ENCODE peak calls at places on chromosomes 1 and 21, in nine cellular contexts. One of them, this sample, is unnamed.
A peak's percentile ranks its signal among the peaks of the same experiment; 100 is the strongest.

GRCh38 chr1:153347856-153348255 is 785 bp downstream of the PGLYRP4 start:
- DNase-seq in stimulated activated CD4-positive, alpha-beta T cell treated with anti-CD3 and anti-CD28 coated beads, TNF-alpha, amount 100 ng/mL, for 24 hours: no peak
- DNase-seq in ecto neural progenitor cell: peak; percentile 18
- DNase-seq in activated CD4-positive, alpha-beta T cell treated with anti-CD3 and anti-CD28 coated beads for 24 hours: no peak
- DNase-seq in bronchial epithelial cell: no peak
- DNase-seq in left colon: no peak
- DNase-seq in T-helper 2 cell: no peak
- DNase-seq in amniotic epithelial cell: no peak
- DNase-seq in renal cortical epithelial cell: no peak
- DNase-seq in this sample: no peak

GRCh38 chr1:85581802-85582686 is 1.5 kb downstream of the CCN1 start:
- DNase-seq in stimulated activated CD4-positive, alpha-beta T cell treated with anti-CD3 and anti-CD28 coated beads, TNF-alpha, amount 100 ng/mL, for 24 hours: no peak
- DNase-seq in ecto neural progenitor cell: peak; percentile 64
- DNase-seq in activated CD4-positive, alpha-beta T cell treated with anti-CD3 and anti-CD28 coated beads for 24 hours: no peak
- DNase-seq in bronchial epithelial cell: peak; percentile 77
- DNase-seq in left colon: no peak
- DNase-seq in T-helper 2 cell: no peak
- DNase-seq in amniotic epithelial cell: peak; percentile 81
- DNase-seq in renal cortical epithelial cell: peak; percentile 73
- DNase-seq in this sample: no peak

GRCh38 chr1:94989398-94989797 is 62.5 kb upstream of the CNN3 start:
- DNase-seq in stimulated activated CD4-positive, alpha-beta T cell treated with anti-CD3 and anti-CD28 coated beads, TNF-alpha, amount 100 ng/mL, for 24 hours: no peak
- DNase-seq in ecto neural progenitor cell: no peak
- DNase-seq in activated CD4-positive, alpha-beta T cell treated with anti-CD3 and anti-CD28 coated beads for 24 hours: no peak
- DNase-seq in bronchial epithelial cell: no peak
- DNase-seq in left colon: no peak
- DNase-seq in T-helper 2 cell: no peak
- DNase-seq in amniotic epithelial cell: no peak
- DNase-seq in renal cortical epithelial cell: no peak
- DNase-seq in this sample: no peak

GRCh38 chr1:116826818-116827606 is 72.8 kb downstream of the CD2 start:
- DNase-seq in stimulated activated CD4-positive, alpha-beta T cell treated with anti-CD3 and anti-CD28 coated beads, TNF-alpha, amount 100 ng/mL, for 24 hours: peak; percentile 67
- DNase-seq in ecto neural progenitor cell: no peak
- DNase-seq in activated CD4-positive, alpha-beta T cell treated with anti-CD3 and anti-CD28 coated beads for 24 hours: peak; percentile 52
- DNase-seq in bronchial epithelial cell: peak; percentile 86
- DNase-seq in left colon: peak; percentile 54
- DNase-seq in T-helper 2 cell: no peak
- DNase-seq in amniotic epithelial cell: peak; percentile 77
- DNase-seq in renal cortical epithelial cell: peak; percentile 92
- DNase-seq in this sample: peak; percentile 29

GRCh38 chr1:161046574-161047167 is 894 bp upstream of the USF1 start:
- DNase-seq in stimulated activated CD4-positive, alpha-beta T cell treated with anti-CD3 and anti-CD28 coated beads, TNF-alpha, amount 100 ng/mL, for 24 hours: no peak
- DNase-seq in ecto neural progenitor cell: no peak
- DNase-seq in activated CD4-positive, alpha-beta T cell treated with anti-CD3 and anti-CD28 coated beads for 24 hours: no peak
- DNase-seq in bronchial epithelial cell: no peak
- DNase-seq in left colon: no peak
- DNase-seq in T-helper 2 cell: no peak
- DNase-seq in amniotic epithelial cell: no peak
- DNase-seq in renal cortical epithelial cell: no peak
- DNase-seq in this sample: no peak

GRCh38 chr1:228960705-228961104 is 225.4 kb downstream of the RHOU start:
- DNase-seq in stimulated activated CD4-positive, alpha-beta T cell treated with anti-CD3 and anti-CD28 coated beads, TNF-alpha, amount 100 ng/mL, for 24 hours: no peak
- DNase-seq in ecto neural progenitor cell: peak; percentile 26
- DNase-seq in activated CD4-positive, alpha-beta T cell treated with anti-CD3 and anti-CD28 coated beads for 24 hours: no peak
- DNase-seq in bronchial epithelial cell: no peak
- DNase-seq in left colon: no peak
- DNase-seq in T-helper 2 cell: no peak
- DNase-seq in amniotic epithelial cell: no peak
- DNase-seq in renal cortical epithelial cell: no peak
- DNase-seq in this sample: no peak

GRCh38 chr21:39881661-39882060 is 14.4 kb downstream of the PCP4 start:
- DNase-seq in stimulated activated CD4-positive, alpha-beta T cell treated with anti-CD3 and anti-CD28 coated beads, TNF-alpha, amount 100 ng/mL, for 24 hours: no peak
- DNase-seq in ecto neural progenitor cell: no peak
- DNase-seq in activated CD4-positive, alpha-beta T cell treated with anti-CD3 and anti-CD28 coated beads for 24 hours: no peak
- DNase-seq in bronchial epithelial cell: no peak
- DNase-seq in left colon: no peak
- DNase-seq in T-helper 2 cell: no peak
- DNase-seq in amniotic epithelial cell: no peak
- DNase-seq in renal cortical epithelial cell: no peak
- DNase-seq in this sample: no peak

GRCh38 chr1:161486806-161487482 is 18.3 kb upstream of the FCGR2A start:
- DNase-seq in stimulated activated CD4-positive, alpha-beta T cell treated with anti-CD3 and anti-CD28 coated beads, TNF-alpha, amount 100 ng/mL, for 24 hours: no peak
- DNase-seq in ecto neural progenitor cell: no peak
- DNase-seq in activated CD4-positive, alpha-beta T cell treated with anti-CD3 and anti-CD28 coated beads for 24 hours: peak; percentile 31
- DNase-seq in bronchial epithelial cell: peak; percentile 58
- DNase-seq in left colon: no peak
- DNase-seq in T-helper 2 cell: peak; percentile 9
- DNase-seq in amniotic epithelial cell: peak; percentile 64
- DNase-seq in renal cortical epithelial cell: peak; percentile 54
- DNase-seq in this sample: peak; percentile 67

GRCh38 chr1:204319462-204319861 is 40.3 kb downstream of the PLEKHA6 start:
- DNase-seq in stimulated activated CD4-positive, alpha-beta T cell treated with anti-CD3 and anti-CD28 coated beads, TNF-alpha, amount 100 ng/mL, for 24 hours: no peak
- DNase-seq in ecto neural progenitor cell: no peak
- DNase-seq in activated CD4-positive, alpha-beta T cell treated with anti-CD3 and anti-CD28 coated beads for 24 hours: no peak
- DNase-seq in bronchial epithelial cell: peak; percentile 98
- DNase-seq in left colon: no peak
- DNase-seq in T-helper 2 cell: no peak
- DNase-seq in amniotic epithelial cell: peak; percentile 97
- DNase-seq in renal cortical epithelial cell: peak; percentile 93
- DNase-seq in this sample: peak; percentile 67

GRCh38 chr1:43774359-43774758 is 67.0 kb downstream of the ST3GAL3 start:
- DNase-seq in stimulated activated CD4-positive, alpha-beta T cell treated with anti-CD3 and anti-CD28 coated beads, TNF-alpha, amount 100 ng/mL, for 24 hours: no peak
- DNase-seq in ecto neural progenitor cell: no peak
- DNase-seq in activated CD4-positive, alpha-beta T cell treated with anti-CD3 and anti-CD28 coated beads for 24 hours: no peak
- DNase-seq in bronchial epithelial cell: peak; percentile 82
- DNase-seq in left colon: no peak
- DNase-seq in T-helper 2 cell: no peak
- DNase-seq in amniotic epithelial cell: peak; percentile 77
- DNase-seq in renal cortical epithelial cell: peak; percentile 42
- DNase-seq in this sample: peak; percentile 59

GRCh38 chr1:208025036-208025435 is 114.1 kb upstream of the CD34 start:
- DNase-seq in stimulated activated CD4-positive, alpha-beta T cell treated with anti-CD3 and anti-CD28 coated beads, TNF-alpha, amount 100 ng/mL, for 24 hours: no peak
- DNase-seq in ecto neural progenitor cell: no peak
- DNase-seq in activated CD4-positive, alpha-beta T cell treated with anti-CD3 and anti-CD28 coated beads for 24 hours: no peak
- DNase-seq in bronchial epithelial cell: no peak
- DNase-seq in left colon: no peak
- DNase-seq in T-helper 2 cell: no peak
- DNase-seq in amniotic epithelial cell: peak; percentile 73
- DNase-seq in renal cortical epithelial cell: no peak
- DNase-seq in this sample: no peak

This sample was measured in HS-5.